ENCODE peak calls at places on chromosomes 4 and X, in ten cellular contexts. P is neuronal stem cell; H is lower lobe of right lung; A is psoas muscle; J is ovary; X is CD4-positive, CD25-positive, alpha-beta regulatory T cell; N is spleen; V is colonic mucosa; I is CD8-positive, alpha-beta T cell; T is hepatocyte. B is an unnamed sample. For H3K4me1, the result is how much of the 10 kb centered on the place peaks cover.

GRCh38 chr4:1604706-1605205 is 79.4 kb downstream of the FAM53A start:
- DNase-seq in P (no peak), J (no peak), I (peak), V (no peak), A (peak), H (peak), T (no peak), X (peak), N (peak), B (no peak)

GRCh38 chr4:121675715-121676114 is 21.1 kb downstream of the ANXA5 start:
- DNase-seq in N (no peak), H (no peak), V (no peak), P (no peak), J (no peak), I (no peak), X (no peak), T (peak), A (no peak), B (no peak)

GRCh38 chr4:40675166-40675565 is 45.5 kb upstream of the RBM47 start:
- DNase-seq in A (no peak), I (no peak), V (no peak), T (no peak), P (no peak), N (no peak), H (no peak), J (no peak), X (no peak), B (no peak)

GRCh38 chr4:1199556-1200331 is 27.4 kb upstream of the SPON2 start:
- DNase-seq in N (peak), T (peak), I (no peak), X (no peak), P (no peak), J (peak), A (no peak), H (no peak), V (peak), B (peak)

GRCh38 chr4:105895324-105895608 is at the start of gene NPNT:
- DNase-seq in N (peak), H (no peak), J (no peak), X (no peak), P (no peak), I (no peak), V (no peak), A (no peak), T (peak), B (no peak)

GRCh38 chrX:920234-920799 is 289.7 kb downstream of the SHOX start:
- DNase-seq in N (peak), J (no peak), H (no peak), A (no peak), X (no peak), P (no peak), V (no peak), I (no peak), T (peak), B (no peak)

GRCh38 chrX:136271300-136271699 is 20.1 kb upstream of the MAP7D3 start:
- DNase-seq in H (no peak), X (no peak), V (no peak), P (no peak), T (no peak), N (no peak), I (no peak), A (no peak), J (no peak), B (no peak)

GRCh38 chrX:17397074-17397473 is 22.1 kb downstream of the NHS start:
- DNase-seq in N (no peak), T (no peak), P (no peak), H (no peak), I (no peak), X (no peak), A (no peak), V (no peak), J (no peak), B (no peak)

GRCh38 chr4:16225996-16226815 is at the start of gene TAPT1:
- DNase-seq in A (peak), T (peak), X (peak), V (peak), J (peak), I (peak), N (peak), P (peak), H (peak), B (peak)

GRCh38 chr4:152239216-152239615 is 296.7 kb downstream of the FBXW7 start:
- DNase-seq in N (no peak), V (no peak), H (no peak), X (no peak), I (no peak), P (no peak), A (no peak), J (no peak), T (no peak), B (no peak)

GRCh38 chr4:188942606-188943005 is 803.4 kb downstream of the TRIML1 start:
- DNase-seq in P (no peak), V (no peak), A (no peak), I (no peak), T (no peak), J (no peak), H (no peak), N (no peak), X (no peak), B (no peak)

GRCh38 chr4:119106036-119107000 is 29.3 kb upstream of the MYOZ2 start:
- DNase-seq in X (no peak), V (no peak), T (no peak), A (no peak), P (no peak), J (no peak), H (no peak), N (no peak), I (no peak), B (no peak)

DNA sequence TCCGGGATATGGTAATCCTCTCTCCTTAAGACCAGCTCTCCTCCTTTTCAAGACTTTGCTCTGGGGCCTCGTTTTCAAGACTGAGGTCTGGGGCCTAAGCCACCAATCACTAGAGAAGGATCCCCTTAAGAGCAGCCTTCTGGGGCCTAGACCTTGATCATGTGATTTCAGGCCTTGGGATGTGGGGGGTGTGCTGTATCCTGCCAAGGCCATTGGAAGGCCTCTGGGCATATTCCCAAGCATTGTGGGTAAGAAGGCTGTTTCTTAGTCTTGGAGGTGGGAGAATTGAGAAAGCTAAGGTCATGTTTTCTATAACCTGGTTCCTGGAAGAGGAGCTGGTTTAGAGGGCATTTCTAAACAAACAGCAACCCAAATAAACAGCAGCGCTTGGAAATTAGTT is 12.1 kb downstream of the TMEM164 start:
- DNase-seq in A (no peak), P (no peak), N (no peak), X (no peak), V (no peak), H (no peak), T (no peak), I (no peak), J (peak), B (no peak)
- H3K27ac ChIP-seq in A (peak), P (no peak), N (no peak), X (no peak), V (no peak), H (no peak), T (no peak), I (no peak), J (no peak), B (no peak)

GRCh38 chr4:64068096-64068495 is 341.2 kb downstream of the TECRL start:
- DNase-seq in I (no peak), P (no peak), H (no peak), J (no peak), T (peak), A (no peak), X (no peak), N (no peak), V (no peak), B (no peak)
- H3K4me1 ChIP-seq in I (under half), P (under half), H (under half), J (under half), T (under half), A (under half), X (under half), N (under half), V (under half), B (under half)

DNA sequence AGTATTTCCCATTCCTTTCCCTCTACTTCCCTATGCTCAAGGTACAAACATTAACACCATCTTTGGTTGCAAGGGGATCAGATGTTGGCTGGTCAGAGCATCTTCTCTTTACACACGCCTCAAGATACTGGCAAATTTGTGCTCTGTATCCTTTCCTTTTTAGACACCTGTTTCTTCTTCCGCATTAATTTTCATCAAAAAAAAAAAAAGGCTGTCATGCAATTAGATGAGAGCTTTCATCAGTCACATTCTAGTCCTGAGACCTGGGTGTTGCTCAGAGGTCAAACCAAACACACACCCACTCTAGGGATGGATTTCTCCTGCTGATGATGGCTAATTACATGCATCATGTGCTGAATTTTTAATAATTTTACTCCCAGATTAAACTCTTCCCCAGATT is 2.0 kb downstream of the RELL1 start:
- DNase-seq in I (no peak), T (no peak), N (no peak), H (no peak), J (no peak), X (no peak), V (no peak), A (no peak), P (no peak), B (no peak)
- H3K27ac ChIP-seq in I (no peak), T (no peak), N (no peak), H (no peak), J (no peak), X (no peak), V (no peak), A (peak), P (no peak), B (no peak)

GRCh38 chrX:20056704-20057103 is 60.0 kb downstream of the MAP7D2 start:
- DNase-seq in V (no peak), I (no peak), T (peak), P (no peak), N (no peak), J (no peak), A (no peak), X (no peak), H (no peak), B (no peak)
- H3K4me1 ChIP-seq in V (under half), I (under half), T (under half), P (under half), N (under half), J (under half), A (under half), X (under half), H (under half), B (under half)